ENCODE peak calls at places on chromosomes 1 and 21, in four cellular contexts. M, L, V and P are unnamed samples.

GRCh38 chr1:1754051-1754815 is 24.0 kb downstream of the NADK start:
- DNase-seq in M (no peak), L (no peak), V (no peak), P (no peak)

GRCh38 chr1:231338270-231339128 is at the start of gene SPRTN:
- DNase-seq in M (no peak), L (no peak), V (no peak), P (no peak)

GRCh38 chr1:228278432-228278941 is 70.6 kb downstream of the OBSCN start:
- DNase-seq in L (peak), V (no peak), M (no peak), P (no peak)

GRCh38 chr1:239276051-239276450 is 110.3 kb upstream of the CHRM3 start:
- DNase-seq in M (no peak), V (no peak), L (no peak), P (no peak)

GRCh38 chr1:234768171-234768568 is 158.2 kb upstream of the IRF2BP2 start:
- DNase-seq in M (no peak), V (no peak), L (no peak), P (no peak)

GRCh38 chr1:9652379-9653194 is 1.1 kb downstream of the PIK3CD start:
- DNase-seq in V (no peak), M (no peak), L (no peak), P (no peak)

GRCh38 chr1:111214884-111215283 is 12.6 kb upstream of the CHI3L2 start:
- DNase-seq in M (no peak), V (no peak), L (no peak), P (no peak)

GRCh38 chr1:33468559-33468958 is 3.9 kb upstream of the ZSCAN20 start:
- DNase-seq in M (no peak), V (no peak), L (no peak), P (no peak)

GRCh38 chr1:234619794-234620247 is 9.8 kb upstream of the IRF2BP2 start:
- DNase-seq in M (no peak), V (no peak), L (no peak), P (no peak)

GRCh38 chr1:47334765-47335435 is 1.3 kb downstream of the CMPK1 start:
- DNase-seq in V (no peak), L (no peak), M (no peak), P (no peak)

GRCh38 chr1:42962641-42963377 is 4.1 kb upstream of the SLC2A1 start:
- DNase-seq in V (peak), L (peak), M (no peak), P (no peak)

GRCh38 chr1:3623441-3624150 is 1.2 kb upstream of the TPRG1L start:
- DNase-seq in M (no peak), V (no peak), L (no peak), P (no peak)

GRCh38 chr1:46535063-46535462 is 16.4 kb downstream of the KNCN start:
- DNase-seq in L (no peak), M (peak), V (no peak), P (no peak)

GRCh38 chr1:41048540-41048939 is 27.0 kb upstream of the SLFNL1 start:
- DNase-seq in L (no peak), V (no peak), M (no peak), P (no peak)

GRCh38 chr1:197907846-197908616 is 5.6 kb downstream of the C1orf53 start:
- DNase-seq in V (no peak), M (no peak), L (no peak), P (no peak)

GRCh38 chr1:30763654-30764248 is 6.2 kb upstream of the LAPTM5 start:
- DNase-seq in L (peak), V (peak), M (no peak), P (no peak)

GRCh38 chr21:37393030-37393429 is 26.5 kb downstream of the DYRK1A start:
- DNase-seq in L (no peak), V (no peak), M (no peak), P (no peak)

GRCh38 chr1:16430598-16430997 is 6.6 kb downstream of the SPATA21 start:
- DNase-seq in V (no peak), M (no peak), L (no peak), P (no peak)

GRCh38 chr1:55402117-55402516 is 187.0 kb upstream of the USP24 start:
- DNase-seq in L (no peak), M (no peak), V (peak), P (no peak)

GRCh38 chr1:94180650-94181049 is 56.7 kb downstream of the ARHGAP29 start:
- DNase-seq in L (no peak), V (no peak), M (no peak), P (no peak)

GRCh38 chr1:206573772-206574161 is 38.5 kb downstream of the EIF2D start:
- DNase-seq in L (no peak), M (no peak), V (no peak), P (no peak)

GRCh38 chr21:42565886-42566523 is 52.4 kb downstream of the SLC37A1 start:
- DNase-seq in M (no peak), L (peak), V (no peak), P (no peak)

GRCh38 chr1:213070399-213070798 is 19.4 kb downstream of the RPS6KC1 start:
- DNase-seq in M (no peak), L (no peak), V (peak), P (peak)

GRCh38 chr1:167750641-167751040 is 28.9 kb downstream of the MPZL1 start:
- DNase-seq in V (no peak), L (no peak), M (no peak), P (no peak)

GRCh38 chr1:119587328-119587727 is 60.7 kb downstream of the ZNF697 start:
- DNase-seq in V (peak), L (no peak), M (no peak), P (no peak)

GRCh38 chr1:53625766-53626520 is 113.0 kb downstream of the GLIS1 start:
- DNase-seq in L (peak), V (no peak), M (no peak), P (no peak)

GRCh38 chr1:238647877-238648276 is 738.5 kb upstream of the CHRM3 start:
- DNase-seq in M (no peak), L (no peak), V (peak), P (peak)

GRCh38 chr1:244226440-244226839 is 175.4 kb downstream of the ZBTB18 start:
- DNase-seq in V (peak), L (no peak), M (no peak), P (no peak)

GRCh38 chr1:244231193-244231571 is 180.1 kb downstream of the ZBTB18 start:
- DNase-seq in L (no peak), V (peak), M (no peak), P (no peak)

GRCh38 chr1:244231572-244232315 is 180.7 kb downstream of the ZBTB18 start:
- DNase-seq in L (no peak), V (peak), M (no peak), P (no peak)

GRCh38 chr1:244234009-244234643 is 183.0 kb downstream of the ZBTB18 start:
- DNase-seq in M (no peak), L (no peak), V (no peak), P (no peak)

GRCh38 chr1:244230470-244230869 is 179.4 kb downstream of the ZBTB18 start:
- DNase-seq in L (no peak), M (no peak), V (no peak), P (no peak)
- H3K27ac ChIP-seq in L (no peak), M (no peak), V (no peak), P (peak)

GRCh38 chr1:27133990-27134389 is 20.9 kb downstream of the SLC9A1 start:
- DNase-seq in M (no peak), V (no peak), L (no peak), P (no peak)
- H3K27ac ChIP-seq in M (no peak), V (no peak), L (no peak), P (no peak)

GRCh38 chr1:201783067-201783466 is 45.9 kb upstream of the IPO9 start:
- DNase-seq in M (no peak), L (no peak), V (no peak), P (no peak)

GRCh38 chr1:201783572-201783971 is 45.4 kb upstream of the IPO9 start:
- DNase-seq in V (no peak), L (no peak), M (no peak), P (no peak)

GRCh38 chr1:201782353-201782752 is 46.6 kb upstream of the IPO9 start:
- DNase-seq in V (no peak), M (no peak), L (no peak), P (no peak)

GRCh38 chr1:201786824-201787223 is 42.1 kb upstream of the IPO9 start:
- DNase-seq in M (no peak), L (peak), V (no peak), P (no peak)

DNA sequence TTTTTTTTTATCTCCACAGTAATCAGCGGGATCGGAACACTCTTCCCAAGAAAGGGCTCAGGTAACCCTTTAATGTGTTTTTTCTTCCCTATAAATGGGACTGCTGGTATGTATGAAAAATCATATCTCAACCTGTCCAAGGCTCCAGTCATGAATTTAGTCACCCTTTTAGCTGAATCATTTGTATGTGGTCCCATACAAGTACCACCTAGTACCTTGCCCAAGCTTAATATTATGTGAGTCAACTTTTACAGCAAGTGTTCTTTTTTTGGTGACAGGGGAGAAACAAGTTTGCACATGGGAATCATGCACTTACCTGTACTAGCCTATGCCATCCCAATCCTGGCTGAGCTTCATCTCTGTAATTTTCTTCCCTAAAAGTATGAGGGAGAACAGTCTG is 43.7 kb upstream of the IPO9 start:
- DNase-seq in M (no peak), L (no peak), V (no peak), P (no peak)
- H3K27ac ChIP-seq in M (no peak), L (no peak), V (no peak), P (no peak)

GRCh38 chr1:209622841-209623829 is 29.1 kb downstream of the LAMB3 start:
- DNase-seq in L (no peak), M (no peak), V (no peak), P (no peak)
- H3K27ac ChIP-seq in L (no peak), M (no peak), V (no peak), P (no peak)